ENCODE peak calls at places on chromosomes 12 and 14, in eight cellular contexts. W is epithelial cell of esophagus, V is iPS-NIHi11, K is GM13976, X is substantia nigra, P is HEK293T, G is tibial artery, S is fibroblast of the conjunctiva. U is an unnamed sample.

GRCh38 chr14:59905193-59905592 is 14.8 kb upstream of the LRRC9 start:
- DNase-seq in P (no peak), V (no peak), S (no peak), W (no peak), G (no peak), K (no peak), X (no peak), U (no peak)

GRCh38 chr12:52903855-52904508 is 894 bp downstream of the KRT8 start:
- DNase-seq in S (no peak), P (peak; percentile 68), K (peak; percentile 82), G (no peak), W (no peak), V (peak; percentile 88), X (no peak), U (no peak)

GRCh38 chr14:70804556-70805162 is 4.7 kb downstream of the MAP3K9 start:
- DNase-seq in K (no peak), V (peak; percentile 33), X (no peak), G (no peak), W (peak; percentile 33), S (no peak), P (no peak), U (no peak)

GRCh38 chr14:88519907-88520306 is 34.9 kb downstream of the PTPN21 start:
- DNase-seq in W (no peak), X (no peak), S (no peak), K (no peak), G (no peak), V (no peak), P (no peak), U (no peak)

GRCh38 chr14:36659822-36660735 is 1.6 kb upstream of the PAX9 start:
- DNase-seq in W (peak; percentile 54), P (no peak), S (no peak), V (no peak), K (peak; percentile 26), G (no peak), X (no peak), U (no peak)

GRCh38 chr12:84397846-84398245 is 514.8 kb downstream of the SLC6A15 start:
- DNase-seq in X (no peak), V (no peak), W (no peak), P (no peak), S (no peak), K (no peak), G (no peak), U (no peak)

GRCh38 chr12:62604856-62605255 is 138.2 kb downstream of the MON2 start:
- DNase-seq in P (no peak), V (no peak), S (peak; percentile 8), W (peak; percentile 11), G (no peak), X (no peak), K (no peak), U (no peak)

GRCh38 chr14:85316701-85317100 is 213.2 kb upstream of the FLRT2 start:
- DNase-seq in X (no peak), K (no peak), V (no peak), P (no peak), W (peak; percentile 8), S (no peak), G (no peak), U (no peak)

GRCh38 chr14:34043627-34044372 is 92.9 kb upstream of the EGLN3 start:
- DNase-seq in S (no peak), P (no peak), V (peak; percentile 42), W (peak; percentile 85), G (no peak), X (no peak), K (peak; percentile 64), U (no peak)

GRCh38 chr12:11685261-11685660 is 35.8 kb downstream of the ETV6 start:
- DNase-seq in K (no peak), X (no peak), S (no peak), W (no peak), P (no peak), G (no peak), V (no peak), U (no peak)

GRCh38 chr12:6821271-6821673 is 349 bp upstream of the GPR162 start:
- DNase-seq in P (peak; percentile 44), G (no peak), X (no peak), V (peak; percentile 77), K (no peak), W (peak; percentile 29), S (peak; percentile 41), U (peak; percentile 86)

GRCh38 chr14:73796881-73797539 is 54.6 kb upstream of the PTGR2 start:
- DNase-seq in S (no peak), P (no peak), G (no peak), W (no peak), K (no peak), X (no peak), V (no peak), U (no peak)

U was measured in ascending aorta.